ENCODE peak calls at places on chromosome 6, in six cellular contexts. X is mesenchymal stem cell, H is IMR-90, F is fibroblast of lung, P is neuronal stem cell, L is DND-41. A is an unnamed sample.

GRCh38 chr6:83488448-83488847 is 23.9 kb upstream of the PRSS35 start:
- DNase-seq in X (no peak), H (no peak), F (no peak), P (no peak), L (no peak), A (no peak)

GRCh38 chr6:138115877-138116660 is 8.8 kb upstream of the PERP start:
- DNase-seq in X (peak; percentile 77), H (peak; percentile 74), F (peak; percentile 81), P (peak; percentile 54), L (peak; percentile 47), A (peak; percentile 36)

GRCh38 chr6:2891768-2892170 is 11.3 kb downstream of the SERPINB9 start:
- DNase-seq in X (no peak), H (no peak), F (no peak), P (no peak), L (peak; percentile 87), A (no peak)

GRCh38 chr6:20334334-20334733 is 67.3 kb upstream of the E2F3 start:
- DNase-seq in X (no peak), H (no peak), F (no peak), P (no peak), L (no peak), A (no peak)

GRCh38 chr6:118319890-118320289 is 228.2 kb upstream of the PLN start:
- DNase-seq in X (no peak), H (no peak), F (no peak), P (no peak), L (no peak), A (no peak)

GRCh38 chr6:35642471-35643161 is 46.1 kb downstream of the FKBP5 start:
- DNase-seq in X (no peak), H (peak; percentile 26), F (no peak), P (no peak), L (no peak), A (no peak)

GRCh38 chr6:170096803-170097504 is 193.9 kb downstream of the DLL1 start:
- DNase-seq in X (no peak), H (no peak), F (no peak), P (no peak), L (no peak), A (no peak)

GRCh38 chr6:46760925-46761324 is 14.2 kb downstream of the ANKRD66 start:
- DNase-seq in X (no peak), H (no peak), F (no peak), P (no peak), L (no peak), A (no peak)

GRCh38 chr6:16544006-16544405 is 217.3 kb downstream of the ATXN1 start:
- DNase-seq in X (peak; percentile 33), H (peak; percentile 25), F (peak; percentile 43), P (peak; percentile 47), L (no peak), A (peak; percentile 36)

GRCh38 chr6:25447570-25447929 is 168.4 kb downstream of the CARMIL1 start:
- DNase-seq in X (no peak), H (no peak), F (no peak), P (no peak), L (no peak), A (no peak)

DNA sequence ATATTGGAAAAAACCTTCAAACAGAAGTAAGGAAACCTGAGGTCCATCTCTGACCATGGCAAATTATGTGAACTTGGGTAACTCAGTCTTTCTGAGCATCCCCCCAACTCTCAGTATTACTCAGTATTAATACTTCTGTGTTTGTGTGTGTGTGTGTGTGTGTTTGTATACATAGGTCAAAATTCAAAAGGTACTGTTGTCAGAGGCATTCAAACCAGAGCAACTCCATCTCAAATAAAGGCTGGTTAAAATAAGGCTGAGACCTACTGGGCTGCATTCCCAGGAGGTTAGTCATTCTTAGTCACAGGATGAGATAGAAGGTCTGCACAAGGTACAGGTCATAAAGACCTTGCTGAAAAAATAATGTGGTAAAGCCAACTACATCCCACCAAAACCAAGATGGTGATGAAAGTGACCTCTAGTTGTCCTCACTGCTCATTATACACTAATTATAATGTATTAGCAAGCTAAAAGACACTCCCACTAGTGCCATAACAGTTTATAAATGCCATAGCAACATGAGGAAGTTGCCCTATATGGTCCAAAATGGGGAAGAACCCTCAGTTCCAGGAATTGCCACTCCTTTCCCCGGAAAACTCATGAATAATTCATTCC is 33.3 kb upstream of the SLC22A16 start:
- DNase-seq in X (peak; percentile 56), H (peak; percentile 89), F (peak; percentile 82), P (no peak), L (no peak), A (peak; percentile 94)
- H3K9ac ChIP-seq in X (no peak overlapping the region), H (no peak overlapping the region), F (no peak overlapping the region), P (no peak overlapping the region), L (no peak overlapping the region), A (no peak overlapping the region)

GRCh38 chr6:133964702-133965101 is 11.7 kb downstream of the TBPL1 start:
- DNase-seq in X (no peak), H (no peak), F (no peak), P (no peak), L (no peak), A (no peak)

GRCh38 chr6:133964052-133964451 is 11.0 kb downstream of the TBPL1 start:
- DNase-seq in X (peak; percentile 31), H (peak; percentile 97), F (peak; percentile 85), P (no peak), L (no peak), A (peak; percentile 90)

GRCh38 chr6:133959667-133960368 is 6.8 kb downstream of the TBPL1 start:
- DNase-seq in X (no peak), H (no peak), F (no peak), P (no peak), L (no peak), A (no peak)

GRCh38 chr6:133958782-133959181 is 5.8 kb downstream of the TBPL1 start:
- DNase-seq in X (no peak), H (no peak), F (no peak), P (no peak), L (no peak), A (no peak)

GRCh38 chr6:133961831-133962230 is 8.8 kb downstream of the TBPL1 start:
- DNase-seq in X (no peak), H (no peak), F (no peak), P (no peak), L (no peak), A (peak; percentile 72)
- H3K4me2 ChIP-seq in X (peak overlapping the region; percentile 34), H (no peak overlapping the region), F (no peak overlapping the region), P (no peak overlapping the region), L (no peak overlapping the region), A (peak overlapping the region; percentile 18)

GRCh38 chr6:89258912-89259311 is 41.8 kb upstream of the GABRR1 start:
- DNase-seq in X (no peak), H (no peak), F (no peak), P (no peak), L (no peak), A (no peak)
- H3K9ac ChIP-seq in X (no peak overlapping the region), H (no peak overlapping the region), F (no peak overlapping the region), P (no peak overlapping the region), L (no peak overlapping the region), A (no peak overlapping the region)

DNA sequence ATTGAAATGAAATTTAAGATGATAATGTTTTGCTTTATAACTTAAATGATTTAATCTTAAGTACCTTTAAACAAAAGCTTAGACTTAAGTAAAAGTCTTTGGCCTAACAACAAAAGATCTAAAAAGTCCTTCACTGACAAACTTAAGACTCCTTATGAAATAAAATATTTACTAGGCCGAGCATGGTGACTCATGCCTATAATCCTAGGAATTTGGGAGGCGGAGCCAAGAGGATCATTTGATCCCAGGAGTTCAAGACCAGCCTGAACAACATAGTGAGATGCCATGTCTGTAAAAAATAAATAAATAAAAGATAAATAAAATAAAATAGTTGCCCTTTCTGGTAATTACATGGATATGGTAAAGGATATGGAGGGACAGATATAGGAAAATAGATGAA is 12.4 kb downstream of the KATNA1 start:
- DNase-seq in X (peak; percentile 37), H (peak; percentile 63), F (peak; percentile 53), P (no peak), L (no peak), A (no peak)
- H3K4me2 ChIP-seq in X (no peak overlapping the region), H (no peak overlapping the region), F (no peak overlapping the region), P (no peak overlapping the region), L (no peak overlapping the region), A (no peak overlapping the region)

DNA sequence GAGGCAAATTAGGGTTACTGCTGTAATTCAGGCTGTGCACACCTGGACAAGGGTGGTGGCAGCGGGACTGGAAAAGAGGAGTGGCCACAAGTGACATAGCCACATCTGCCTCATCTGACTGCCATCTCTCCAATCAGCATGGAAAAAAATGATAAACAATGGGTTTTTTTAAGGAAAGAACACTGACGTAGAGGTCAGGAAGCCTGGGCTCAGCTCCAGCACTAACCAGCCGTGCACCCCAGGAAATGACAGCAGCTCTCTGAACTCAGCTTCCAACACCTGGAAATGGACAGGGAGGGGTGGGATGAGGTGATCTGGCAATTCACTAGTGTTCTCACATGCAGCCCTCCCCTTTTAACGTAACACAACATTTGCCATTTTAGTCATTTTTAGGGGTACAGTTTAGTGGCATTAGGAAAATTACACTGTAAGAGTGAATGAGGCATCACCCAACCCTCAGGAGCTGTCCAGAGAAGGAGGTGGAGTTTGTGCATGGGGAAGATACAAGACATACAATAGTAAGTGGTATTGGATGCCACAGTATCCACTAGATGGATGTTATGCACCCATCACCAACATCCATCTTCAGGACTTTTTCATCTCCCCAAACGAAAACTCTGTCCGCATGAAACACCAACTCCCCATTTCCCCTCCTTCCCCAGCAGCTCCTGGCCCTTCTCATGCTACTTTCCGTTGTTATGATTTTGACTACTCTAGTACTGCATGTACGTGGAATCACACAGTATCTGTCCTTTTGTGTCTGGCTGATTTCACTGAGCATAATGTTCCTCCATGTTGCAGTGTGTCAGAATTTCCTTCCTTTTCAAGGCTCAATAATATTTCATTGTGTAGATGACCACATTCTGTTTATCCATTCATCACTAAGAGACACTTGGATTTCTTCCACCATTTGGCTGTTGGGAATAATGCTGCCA is 215.5 kb upstream of the ECI2 start:
- DNase-seq in X (peak; percentile 49), H (peak; percentile 73), F (peak; percentile 67), P (no peak), L (no peak), A (peak; percentile 43)
- H3K9ac ChIP-seq in X (peak overlapping the region; percentile 83), H (no peak overlapping the region), F (no peak overlapping the region), P (no peak overlapping the region), L (no peak overlapping the region), A (peak overlapping the region; percentile 68)

DNA sequence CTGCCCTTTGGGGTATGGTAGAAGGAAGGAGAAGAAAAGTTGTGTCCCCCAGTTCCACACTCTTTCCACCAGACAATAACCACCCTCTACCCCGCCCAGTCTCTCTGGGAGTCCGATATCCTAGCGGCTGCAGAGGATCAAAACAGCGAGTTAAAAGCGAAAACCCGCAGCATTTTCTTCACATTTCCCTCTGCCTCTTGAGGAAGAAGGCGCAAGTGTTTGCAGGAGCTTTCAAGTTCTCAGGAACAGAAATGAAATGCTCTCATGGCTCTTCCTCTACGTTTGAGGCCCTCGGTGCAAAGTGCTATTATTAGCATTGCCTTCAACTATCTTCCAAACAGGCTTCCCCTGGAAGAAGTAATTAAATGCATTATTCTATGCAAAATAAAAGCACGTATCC is 52.2 kb upstream of the CCDC167 start:
- DNase-seq in X (peak; percentile 26), H (no peak), F (no peak), P (no peak), L (no peak), A (no peak)
- H3K4me2 ChIP-seq in X (no peak overlapping the region), H (no peak overlapping the region), F (no peak overlapping the region), P (no peak overlapping the region), L (no peak overlapping the region), A (no peak overlapping the region)

GRCh38 chr6:32854376-32855178 is 585 bp downstream of the PSMB9 start:
- DNase-seq in X (peak; percentile 68), H (peak; percentile 33), F (peak; percentile 52), P (no peak), L (peak; percentile 84), A (no peak)
- H3K9ac ChIP-seq in X (peak overlapping the region; percentile 90), H (peak overlapping the region; percentile 38), F (peak overlapping the region; percentile 78), P (peak overlapping the region; percentile 22), L (peak overlapping the region; percentile 83), A (peak overlapping the region; percentile 88)